ENCODE peak calls at places on chromosomes 11 and 22, in six cellular contexts. R is amniotic stem cell; K is hypothalamus; Q is heart right ventricle; L is BJ; U is stimulated activated CD4-positive, alpha-beta T cell treated with anti-CD3 and anti-CD28 coated beads, Interleukin-4, amount 100 ng/mL, for 4 hours. E is an unnamed sample.

GRCh38 chr22:40666151-40666848 is 13.0 kb upstream of the MCHR1 start:
- DNase-seq in L (peak), K (peak), R (no peak), Q (no peak), U (no peak), E (no peak)

GRCh38 chr11:75022289-75022688 is 33.6 kb downstream of the NEU3 start:
- DNase-seq in L (no peak), K (no peak), Q (no peak), U (no peak), R (no peak), E (no peak)

GRCh38 chr11:83816572-83817187 is 530.5 kb upstream of the CCDC90B start:
- DNase-seq in U (no peak), R (peak), Q (no peak), L (no peak), K (no peak), E (no peak)

GRCh38 chr11:123672568-123672967 is 18.1 kb upstream of the SCN3B start:
- DNase-seq in R (no peak), Q (no peak), U (no peak), K (no peak), L (no peak), E (no peak)

GRCh38 chr11:107783121-107783520 is 71.3 kb upstream of the SLN start:
- DNase-seq in L (no peak), Q (no peak), R (no peak), U (no peak), K (no peak), E (no peak)

GRCh38 chr11:63445720-63446119 is 45.2 kb downstream of the PLAAT5 start:
- DNase-seq in Q (no peak), K (no peak), R (no peak), L (no peak), U (no peak), E (no peak)

GRCh38 chr11:23944939-23945338 is 551.9 kb upstream of the LUZP2 start:
- DNase-seq in K (no peak), R (no peak), L (no peak), U (no peak), Q (no peak), E (no peak)

GRCh38 chr11:69351460-69351859 is 57.5 kb downstream of the MYEOV start:
- DNase-seq in R (no peak), K (no peak), U (no peak), Q (no peak), L (peak), E (no peak)

GRCh38 chr22:19959043-19959586 is 17.5 kb upstream of the TXNRD2 start:
- DNase-seq in L (no peak), Q (peak), K (no peak), U (no peak), R (no peak), E (no peak)

GRCh38 chr11:118757881-118758399 is 33.0 kb downstream of the DDX6 start:
- DNase-seq in U (no peak), K (no peak), R (no peak), Q (no peak), L (no peak), E (no peak)

GRCh38 chr22:37077802-37078448 is 26.4 kb downstream of the KCTD17 start:
- DNase-seq in L (no peak), R (no peak), Q (peak), U (peak), K (peak), E (no peak)

E was measured in T1000.